ENCODE peak calls at places on chromosomes 7 and 10, in five cellular contexts. L is Panc1, K is BE2C, R is ascending aorta, X is esophagus muscularis mucosa. T is an unnamed sample.

GRCh38 chr10:43076876-43077420 is at the start of gene RET:
- DNase-seq in L (no peak), X (no peak), R (no peak), K (peak; percentile 88), T (no peak)

GRCh38 chr7:157479326-157479725 is 142.5 kb downstream of the DNAJB6 start:
- DNase-seq in X (no peak), L (no peak), K (no peak), R (no peak), T (no peak)

GRCh38 chr7:2296830-2297229 is 17.4 kb downstream of the SNX8 start:
- DNase-seq in L (no peak), X (no peak), K (no peak), R (no peak), T (no peak)

GRCh38 chr10:103839867-103840746 is 15.3 kb downstream of the SH3PXD2A start:
- DNase-seq in R (no peak), K (no peak), L (no peak), X (no peak), T (no peak)

GRCh38 chr10:70132098-70133029 is at the start of gene AIFM2:
- DNase-seq in L (no peak), K (peak; percentile 73), R (no peak), X (no peak), T (no peak)

GRCh38 chr7:134300988-134301387 is 15.7 kb downstream of the SLC35B4 start:
- DNase-seq in R (no peak), L (no peak), X (no peak), K (no peak), T (no peak)

GRCh38 chr7:137717811-137718271 is 128.9 kb downstream of the DGKI start:
- DNase-seq in K (no peak), L (no peak), R (no peak), X (no peak), T (no peak)

GRCh38 chr7:1673581-1674102 is 3.6 kb downstream of the ELFN1 start:
- DNase-seq in K (no peak), R (no peak), X (no peak), L (no peak), T (no peak)

GRCh38 chr10:92091965-92092364 is 168.4 kb downstream of the BTAF1 start:
- DNase-seq in L (no peak), K (no peak), X (no peak), R (no peak), T (no peak)

GRCh38 chr7:142745783-142746182 is 3.5 kb upstream of the PRSS1 start:
- DNase-seq in L (no peak), X (peak; percentile 64), R (no peak), K (no peak), T (no peak)

GRCh38 chr7:142745091-142745635 is 4.1 kb upstream of the PRSS1 start:
- DNase-seq in R (no peak), L (no peak), K (no peak), X (peak; percentile 64), T (no peak)

DNA sequence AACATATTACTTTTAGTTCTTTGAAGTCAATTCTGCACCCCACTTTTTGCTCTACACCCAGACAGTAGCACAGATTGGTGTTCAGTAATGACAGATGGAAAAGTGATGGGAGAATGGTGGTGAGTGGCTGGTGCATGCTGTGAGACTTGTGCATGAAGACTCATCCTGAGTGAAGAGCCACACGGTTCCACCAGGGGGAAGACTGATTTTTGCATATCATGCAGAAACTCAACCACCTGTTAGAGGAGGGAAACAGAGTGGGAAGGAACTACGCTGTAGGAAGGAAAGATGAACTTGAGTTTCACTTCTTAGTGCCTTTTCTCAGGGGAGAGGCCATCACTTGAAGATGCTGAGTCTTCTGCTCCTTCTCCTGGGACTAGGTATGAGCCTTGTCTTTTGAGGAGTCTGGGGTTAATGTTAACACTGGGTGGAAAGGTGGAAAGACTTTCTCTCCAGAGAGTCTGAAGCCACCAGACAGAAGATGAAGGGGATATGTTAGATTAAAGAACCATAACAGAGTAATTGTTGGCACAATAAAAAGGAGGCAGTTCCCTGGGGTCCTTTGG is 9.3 kb upstream of the PRSS1 start:
- DNase-seq in X (no peak), L (no peak), R (no peak), K (no peak), T (no peak)
- TF ChIP-seq CTCF in X (no peak), L (no peak), R (no peak), K (no peak), T (no peak)

GRCh38 chr7:28142650-28143049 is 37.9 kb downstream of the JAZF1 start:
- DNase-seq in X (no peak), K (no peak), L (no peak), R (no peak), T (no peak)

GRCh38 chr7:28144266-28144665 is 36.3 kb downstream of the JAZF1 start:
- DNase-seq in X (no peak), R (no peak), L (no peak), K (peak; percentile 93), T (no peak)

GRCh38 chr7:28138837-28139236 is 41.8 kb downstream of the JAZF1 start:
- DNase-seq in X (no peak), L (no peak), R (no peak), K (no peak), T (no peak)

GRCh38 chr7:28137471-28137870 is 43.1 kb downstream of the JAZF1 start:
- DNase-seq in K (no peak), R (no peak), L (no peak), X (no peak), T (no peak)

GRCh38 chr7:28140964-28141363 is 39.6 kb downstream of the JAZF1 start:
- DNase-seq in L (no peak), R (no peak), X (no peak), K (no peak), T (no peak)
- TF ChIP-seq CTCF in L (no peak), R (no peak), X (no peak), K (no peak), T (no peak)

GRCh38 chr7:73939528-73939927 is 78.6 kb downstream of the TMEM270 start:
- DNase-seq in K (no peak), X (no peak), L (no peak), R (no peak), T (no peak)
- TF ChIP-seq CTCF in K (no peak), X (no peak), L (no peak), R (no peak), T (no peak)

GRCh38 chr7:130814753-130815152 is 80.7 kb upstream of the KLF14 start:
- DNase-seq in R (no peak), L (no peak), K (peak; percentile 16), X (no peak), T (no peak)
- TF ChIP-seq CTCF in R (no peak), L (peak; percentile 57), K (peak; percentile 44), X (peak; percentile 4), T (no peak)

GRCh38 chr10:2083591-2083990 is 346.3 kb upstream of the ADARB2 start:
- DNase-seq in L (no peak), X (peak; percentile 60), K (no peak), R (no peak), T (no peak)

GRCh38 chr10:2077231-2077630 is 339.9 kb upstream of the ADARB2 start:
- DNase-seq in K (no peak), X (no peak), L (no peak), R (no peak), T (no peak)

GRCh38 chr10:2076528-2076927 is 339.2 kb upstream of the ADARB2 start:
- DNase-seq in L (no peak), R (no peak), X (peak; percentile 77), K (no peak), T (no peak)

GRCh38 chr10:2079603-2080078 is 342.3 kb upstream of the ADARB2 start:
- DNase-seq in R (no peak), L (no peak), K (no peak), X (no peak), T (no peak)

GRCh38 chr10:2081501-2081900 is 344.2 kb upstream of the ADARB2 start:
- DNase-seq in L (no peak), R (no peak), X (peak; percentile 92), K (no peak), T (no peak)
- TF ChIP-seq CTCF in L (no peak), R (no peak), X (no peak), K (no peak), T (no peak)

DNA sequence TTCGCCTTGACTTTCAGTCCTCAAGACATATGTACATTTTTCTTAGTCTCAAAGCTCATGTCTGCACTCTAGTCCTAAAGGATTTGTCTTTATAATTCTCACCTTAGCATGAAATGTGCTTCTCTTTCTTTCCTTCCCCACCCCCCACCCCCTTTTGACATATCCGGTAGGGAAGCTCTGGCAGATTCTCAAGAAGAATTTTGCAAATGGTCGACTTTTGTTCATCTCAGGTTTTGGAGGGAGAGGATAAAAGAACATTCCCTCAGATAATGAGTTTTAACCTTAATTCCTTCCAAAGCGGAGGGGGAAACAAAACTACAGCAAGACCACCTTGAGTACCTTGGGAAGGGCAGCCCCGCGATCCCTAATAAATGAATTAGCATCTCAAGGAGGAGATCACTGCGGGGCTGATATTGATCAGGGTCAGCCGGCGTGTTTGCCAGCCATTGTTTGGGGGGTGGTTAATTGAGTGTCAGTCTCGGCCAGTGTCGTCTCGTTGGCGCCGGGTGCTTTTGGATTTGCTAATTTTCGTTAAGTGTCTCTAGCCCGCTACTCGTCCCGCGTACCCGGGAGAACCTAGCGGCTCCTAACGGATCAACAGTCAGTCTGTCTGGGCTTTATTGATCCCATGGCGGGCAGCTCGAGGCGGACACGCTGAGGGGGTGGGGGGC is 889 bp upstream of the BAMBI start:
- DNase-seq in K (peak; percentile 26), L (no peak), X (no peak), R (no peak), T (no peak)
- TF ChIP-seq CTCF in K (no peak), L (no peak), X (no peak), R (no peak), T (no peak)

GRCh38 chr7:41842956-41843355 is 140.1 kb upstream of the INHBA start:
- DNase-seq in L (no peak), R (no peak), X (no peak), K (no peak), T (no peak)
- TF ChIP-seq CTCF in L (no peak), R (no peak), X (no peak), K (no peak), T (no peak)